ENCODE peak calls at places on chromosomes 12 and 14, in four cellular contexts. One of them, this sample, is unnamed.

GRCh38 chr12:19299765-19300164 is 139.5 kb upstream of the AEBP2 start:
- DNase-seq in naive thymus-derived CD4-positive, alpha-beta T cell: no peak
- DNase-seq in CD8-positive, alpha-beta memory T cell: no peak
- DNase-seq in WERI-Rb-1: no peak
- DNase-seq in this sample: no peak

GRCh38 chr12:122106891-122107660 is 28.5 kb downstream of the MLXIP start:
- DNase-seq in CD8-positive, alpha-beta memory T cell: no peak
- DNase-seq in naive thymus-derived CD4-positive, alpha-beta T cell: no peak
- DNase-seq in WERI-Rb-1: no peak
- DNase-seq in this sample: no peak

GRCh38 chr12:131818821-131819585 is 9.2 kb upstream of the MMP17 start:
- DNase-seq in CD8-positive, alpha-beta memory T cell: no peak
- DNase-seq in naive thymus-derived CD4-positive, alpha-beta T cell: no peak
- DNase-seq in WERI-Rb-1: no peak
- DNase-seq in this sample: no peak

GRCh38 chr12:42031847-42032564 is 112.7 kb downstream of the GXYLT1 start:
- DNase-seq in WERI-Rb-1: no peak
- DNase-seq in CD8-positive, alpha-beta memory T cell: no peak
- DNase-seq in naive thymus-derived CD4-positive, alpha-beta T cell: no peak
- DNase-seq in this sample: no peak

GRCh38 chr14:104138891-104139459 is 588 bp downstream of the KIF26A start:
- DNase-seq in WERI-Rb-1: peak; percentile 23
- DNase-seq in naive thymus-derived CD4-positive, alpha-beta T cell: no peak
- DNase-seq in CD8-positive, alpha-beta memory T cell: no peak
- DNase-seq in this sample: peak; percentile 45

GRCh38 chr12:119613319-119613936 is 19.9 kb downstream of the TMEM233 start:
- DNase-seq in naive thymus-derived CD4-positive, alpha-beta T cell: no peak
- DNase-seq in CD8-positive, alpha-beta memory T cell: no peak
- DNase-seq in WERI-Rb-1: no peak
- DNase-seq in this sample: no peak

GRCh38 chr12:85803923-85804322 is 32.3 kb downstream of the RASSF9 start:
- DNase-seq in naive thymus-derived CD4-positive, alpha-beta T cell: no peak
- DNase-seq in WERI-Rb-1: no peak
- DNase-seq in CD8-positive, alpha-beta memory T cell: no peak
- DNase-seq in this sample: no peak

GRCh38 chr12:2627343-2628191 is 167.2 kb upstream of the FKBP4 start:
- DNase-seq in naive thymus-derived CD4-positive, alpha-beta T cell: no peak
- DNase-seq in WERI-Rb-1: no peak
- DNase-seq in CD8-positive, alpha-beta memory T cell: no peak
- DNase-seq in this sample: no peak

GRCh38 chr12:63382930-63383329 is 231.9 kb upstream of the AVPR1A start:
- DNase-seq in WERI-Rb-1: no peak
- DNase-seq in CD8-positive, alpha-beta memory T cell: no peak
- DNase-seq in naive thymus-derived CD4-positive, alpha-beta T cell: no peak
- DNase-seq in this sample: no peak

GRCh38 chr14:65599375-65599774 is 186.8 kb downstream of the FUT8 start:
- DNase-seq in naive thymus-derived CD4-positive, alpha-beta T cell: no peak
- DNase-seq in WERI-Rb-1: no peak
- DNase-seq in CD8-positive, alpha-beta memory T cell: no peak
- DNase-seq in this sample: no peak

GRCh38 chr12:108046633-108047032 is 82.5 kb upstream of the WSCD2 start:
- DNase-seq in WERI-Rb-1: no peak
- DNase-seq in naive thymus-derived CD4-positive, alpha-beta T cell: no peak
- DNase-seq in CD8-positive, alpha-beta memory T cell: no peak
- DNase-seq in this sample: no peak

GRCh38 chr14:37047996-37048395 is 124.4 kb downstream of the SLC25A21 start:
- DNase-seq in WERI-Rb-1: no peak
- DNase-seq in naive thymus-derived CD4-positive, alpha-beta T cell: no peak
- DNase-seq in CD8-positive, alpha-beta memory T cell: no peak
- DNase-seq in this sample: no peak

GRCh38 chr12:32586390-32586789 is 92.7 kb upstream of the DNM1L start:
- DNase-seq in naive thymus-derived CD4-positive, alpha-beta T cell: no peak
- DNase-seq in WERI-Rb-1: no peak
- DNase-seq in CD8-positive, alpha-beta memory T cell: no peak
- DNase-seq in this sample: peak; percentile 19

GRCh38 chr14:32507029-32507984 is 178.2 kb downstream of the AKAP6 start:
- DNase-seq in naive thymus-derived CD4-positive, alpha-beta T cell: no peak
- DNase-seq in CD8-positive, alpha-beta memory T cell: no peak
- DNase-seq in WERI-Rb-1: no peak
- DNase-seq in this sample: peak; percentile 58

GRCh38 chr12:7346571-7347225 is 42.8 kb downstream of the ACSM4 start:
- DNase-seq in CD8-positive, alpha-beta memory T cell: no peak
- DNase-seq in naive thymus-derived CD4-positive, alpha-beta T cell: peak; percentile 5
- DNase-seq in WERI-Rb-1: no peak
- DNase-seq in this sample: no peak

GRCh38 chr14:103408491-103409155 is 23.4 kb downstream of the MARK3 start:
- DNase-seq in naive thymus-derived CD4-positive, alpha-beta T cell: no peak
- DNase-seq in CD8-positive, alpha-beta memory T cell: no peak
- DNase-seq in WERI-Rb-1: no peak
- DNase-seq in this sample: no peak

DNA sequence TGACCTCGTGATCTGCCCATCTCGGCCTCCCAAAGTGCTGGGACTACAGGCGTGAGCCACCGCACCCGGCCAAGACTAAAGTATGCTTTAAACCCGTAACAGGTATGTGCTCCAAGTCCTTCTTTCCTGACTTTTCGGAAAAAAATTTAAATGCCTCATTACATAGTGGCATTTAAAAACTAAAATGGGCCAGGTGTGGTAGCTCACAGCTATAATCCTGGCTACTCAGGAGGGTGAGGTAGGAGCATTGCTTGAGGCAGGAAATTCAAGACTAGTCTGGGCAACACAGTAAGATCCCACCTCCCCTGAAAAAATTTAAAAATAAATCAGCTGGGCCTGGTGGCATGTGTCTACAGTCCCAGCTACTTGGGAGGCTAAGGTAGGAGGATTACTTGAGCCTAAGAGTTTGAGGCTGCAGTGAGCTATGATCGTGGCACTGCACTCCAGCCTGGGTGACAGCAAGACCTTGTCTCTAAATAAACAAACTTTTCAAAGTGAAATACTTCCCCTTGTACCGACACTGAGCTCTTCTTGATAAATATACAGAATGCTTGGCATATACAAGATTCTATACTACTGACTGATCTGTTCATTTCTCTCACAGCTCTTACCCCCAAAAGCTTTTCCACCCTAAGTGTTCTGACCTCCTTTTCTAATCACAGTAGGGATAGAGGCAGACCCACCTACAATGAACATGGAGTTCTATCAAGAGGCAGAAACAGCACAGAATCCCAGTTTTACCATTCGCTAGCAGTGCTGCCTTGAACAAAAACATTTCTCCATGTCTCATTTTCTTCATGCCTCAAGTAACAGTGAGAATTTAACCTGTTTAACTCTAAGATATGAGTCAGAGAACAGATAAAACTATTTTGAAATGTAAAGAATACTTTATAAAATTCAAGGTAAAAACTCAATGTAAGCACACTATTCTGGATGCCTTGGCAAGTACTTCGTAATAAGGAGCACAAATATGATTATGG is 7.9 kb downstream of the PPP4R3A start:
- DNase-seq in WERI-Rb-1: no peak
- DNase-seq in naive thymus-derived CD4-positive, alpha-beta T cell: no peak
- DNase-seq in CD8-positive, alpha-beta memory T cell: no peak
- DNase-seq in this sample: no peak
- H3K4me3 ChIP-seq in WERI-Rb-1: no peak overlapping the region
- H3K4me3 ChIP-seq in naive thymus-derived CD4-positive, alpha-beta T cell: peak overlapping the region; percentile 0
- H3K4me3 ChIP-seq in CD8-positive, alpha-beta memory T cell: no peak overlapping the region
- H3K4me3 ChIP-seq in this sample: no peak overlapping the region

DNA sequence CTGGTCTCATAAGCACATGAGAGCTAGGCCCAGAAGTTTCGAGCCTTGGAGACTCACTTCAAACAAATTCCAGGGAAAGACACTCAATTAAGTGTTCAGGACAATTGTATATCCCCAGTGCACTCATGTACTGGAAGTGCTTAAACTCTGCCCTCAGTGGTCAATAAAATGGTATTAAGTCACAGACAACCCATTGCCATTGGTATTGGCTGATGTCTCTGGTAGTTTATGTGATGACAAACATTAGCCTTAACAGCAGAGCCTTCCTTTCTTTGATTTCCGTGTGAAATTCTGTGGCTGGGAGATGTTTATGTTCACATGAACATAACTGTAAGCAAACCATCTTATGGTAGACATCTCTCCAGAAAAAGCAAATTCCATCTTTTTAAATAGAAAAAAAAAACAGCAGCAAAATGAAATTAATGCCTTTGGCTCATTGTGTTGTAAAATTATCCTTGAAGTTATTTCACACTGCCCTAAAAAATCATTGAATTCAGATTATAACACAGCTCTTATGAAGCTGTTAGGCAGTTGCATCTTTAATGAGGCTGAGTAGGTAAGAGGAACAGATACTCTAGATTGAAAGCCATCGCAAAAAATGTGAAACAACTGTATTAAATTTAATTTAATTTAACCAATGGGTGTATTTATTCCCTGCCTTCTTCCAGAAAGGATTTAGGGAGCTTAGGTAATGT is 216.2 kb upstream of the PLEKHG7 start:
- DNase-seq in CD8-positive, alpha-beta memory T cell: no peak
- DNase-seq in WERI-Rb-1: no peak
- DNase-seq in naive thymus-derived CD4-positive, alpha-beta T cell: no peak
- DNase-seq in this sample: no peak
- H3K27ac ChIP-seq in CD8-positive, alpha-beta memory T cell: no peak overlapping the region
- H3K27ac ChIP-seq in WERI-Rb-1: no peak overlapping the region
- H3K27ac ChIP-seq in naive thymus-derived CD4-positive, alpha-beta T cell: no peak overlapping the region
- H3K27ac ChIP-seq in this sample: no peak overlapping the region

DNA sequence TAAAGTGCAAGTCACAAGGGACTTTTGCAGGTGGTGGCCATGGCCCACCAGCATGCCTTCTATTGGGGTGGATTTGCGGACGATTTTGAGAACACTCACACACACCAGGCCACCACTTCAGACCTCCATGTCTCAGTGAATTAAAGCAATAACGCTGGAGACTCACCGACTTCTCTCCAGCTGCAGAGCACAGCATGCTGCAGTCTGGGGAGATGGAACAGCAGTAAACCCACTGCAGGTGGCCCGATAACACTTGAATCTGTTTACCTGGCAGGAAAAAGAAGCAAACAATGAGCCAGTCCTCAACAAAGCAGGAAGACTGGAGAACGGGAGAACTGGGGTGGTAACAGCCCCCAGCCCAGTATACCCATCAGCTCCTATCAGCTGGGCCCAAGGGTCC is 21.6 kb downstream of the RFC5 start:
- DNase-seq in WERI-Rb-1: no peak
- DNase-seq in naive thymus-derived CD4-positive, alpha-beta T cell: no peak
- DNase-seq in CD8-positive, alpha-beta memory T cell: no peak
- DNase-seq in this sample: no peak
- H3K36me3 ChIP-seq in WERI-Rb-1: peaks cover 93% of the 10 kb centered on the region
- H3K36me3 ChIP-seq in naive thymus-derived CD4-positive, alpha-beta T cell: peaks cover 83% of the 10 kb centered on the region
- H3K36me3 ChIP-seq in CD8-positive, alpha-beta memory T cell: peaks cover 48% of the 10 kb centered on the region
- H3K36me3 ChIP-seq in this sample: peaks cover 57% of the 10 kb centered on the region

GRCh38 chr14:34059925-34060746 is 109.3 kb upstream of the EGLN3 start:
- DNase-seq in CD8-positive, alpha-beta memory T cell: peak; percentile 26
- DNase-seq in WERI-Rb-1: peak; percentile 69
- DNase-seq in naive thymus-derived CD4-positive, alpha-beta T cell: no peak
- DNase-seq in this sample: peak; percentile 71
- H3K4me3 ChIP-seq in CD8-positive, alpha-beta memory T cell: peak overlapping the region; percentile 47
- H3K4me3 ChIP-seq in WERI-Rb-1: peak overlapping the region; percentile 64
- H3K4me3 ChIP-seq in naive thymus-derived CD4-positive, alpha-beta T cell: peak overlapping the region; percentile 37
- H3K4me3 ChIP-seq in this sample: peak overlapping the region; percentile 60